ENCODE peak calls at places on chromosomes 12 and 14, in eight cellular contexts. One of them, this sample, is unnamed.
A peak's percentile ranks its signal among the peaks of the same experiment; 100 is the strongest.

GRCh38 chr14:52279405-52279804 is 11.9 kb downstream of the PTGDR start:
- DNase-seq in stimulated activated CD4-positive, alpha-beta T cell treated with anti-CD3 and anti-CD28 coated beads, Interleukin-2, amount 100 ng/mL, for 48 hours: no peak
- DNase-seq in NCI-H524 treated with DMSO at 0.1 percent for 48 hours: no peak
- DNase-seq in MCF 10A: peak; percentile 80
- DNase-seq in effector CD4-positive, alpha-beta T cell: no peak
- DNase-seq in activated gamma-delta T cell treated with Interleukin-2 at 50 U/mL for 16 hours: no peak
- DNase-seq in stimulated activated CD8-positive, alpha-beta memory T cell treated with anti-CD3 and anti-CD28 coated beads, Interleukin-2, amount 100 ng/mL, for 48 hours: no peak
- DNase-seq in NCI-H1092 treated with DMSO at 0.1 percent for 48 hours: no peak
- DNase-seq in this sample: peak; percentile 77

GRCh38 chr14:23352506-23353432 is at the start of gene SLC22A17:
- DNase-seq in stimulated activated CD4-positive, alpha-beta T cell treated with anti-CD3 and anti-CD28 coated beads, Interleukin-2, amount 100 ng/mL, for 48 hours: peak; percentile 35
- DNase-seq in NCI-H524 treated with DMSO at 0.1 percent for 48 hours: peak; percentile 59
- DNase-seq in activated gamma-delta T cell treated with Interleukin-2 at 50 U/mL for 16 hours: peak; percentile 29
- DNase-seq in MCF 10A: no peak
- DNase-seq in NCI-H1092 treated with DMSO at 0.1 percent for 48 hours: peak; percentile 92
- DNase-seq in stimulated activated CD8-positive, alpha-beta memory T cell treated with anti-CD3 and anti-CD28 coated beads, Interleukin-2, amount 100 ng/mL, for 48 hours: peak; percentile 12
- DNase-seq in effector CD4-positive, alpha-beta T cell: peak; percentile 40
- DNase-seq in this sample: peak; percentile 72

GRCh38 chr12:93857279-93857894 is 180.2 kb downstream of the CRADD start:
- DNase-seq in NCI-H1092 treated with DMSO at 0.1 percent for 48 hours: no peak
- DNase-seq in MCF 10A: peak; percentile 33
- DNase-seq in stimulated activated CD4-positive, alpha-beta T cell treated with anti-CD3 and anti-CD28 coated beads, Interleukin-2, amount 100 ng/mL, for 48 hours: no peak
- DNase-seq in effector CD4-positive, alpha-beta T cell: no peak
- DNase-seq in stimulated activated CD8-positive, alpha-beta memory T cell treated with anti-CD3 and anti-CD28 coated beads, Interleukin-2, amount 100 ng/mL, for 48 hours: no peak
- DNase-seq in activated gamma-delta T cell treated with Interleukin-2 at 50 U/mL for 16 hours: no peak
- DNase-seq in NCI-H524 treated with DMSO at 0.1 percent for 48 hours: no peak
- DNase-seq in this sample: peak; percentile 49

GRCh38 chr12:124130717-124131670 is 158.0 kb downstream of the ZNF664 start:
- DNase-seq in NCI-H1092 treated with DMSO at 0.1 percent for 48 hours: peak; percentile 55
- DNase-seq in NCI-H524 treated with DMSO at 0.1 percent for 48 hours: no peak
- DNase-seq in activated gamma-delta T cell treated with Interleukin-2 at 50 U/mL for 16 hours: no peak
- DNase-seq in MCF 10A: no peak
- DNase-seq in effector CD4-positive, alpha-beta T cell: no peak
- DNase-seq in stimulated activated CD8-positive, alpha-beta memory T cell treated with anti-CD3 and anti-CD28 coated beads, Interleukin-2, amount 100 ng/mL, for 48 hours: no peak
- DNase-seq in stimulated activated CD4-positive, alpha-beta T cell treated with anti-CD3 and anti-CD28 coated beads, Interleukin-2, amount 100 ng/mL, for 48 hours: no peak
- DNase-seq in this sample: no peak

GRCh38 chr14:92690171-92691011 is 58.0 kb downstream of the LGMN start:
- DNase-seq in stimulated activated CD4-positive, alpha-beta T cell treated with anti-CD3 and anti-CD28 coated beads, Interleukin-2, amount 100 ng/mL, for 48 hours: no peak
- DNase-seq in stimulated activated CD8-positive, alpha-beta memory T cell treated with anti-CD3 and anti-CD28 coated beads, Interleukin-2, amount 100 ng/mL, for 48 hours: no peak
- DNase-seq in NCI-H524 treated with DMSO at 0.1 percent for 48 hours: peak; percentile 62
- DNase-seq in NCI-H1092 treated with DMSO at 0.1 percent for 48 hours: peak; percentile 81
- DNase-seq in activated gamma-delta T cell treated with Interleukin-2 at 50 U/mL for 16 hours: no peak
- DNase-seq in effector CD4-positive, alpha-beta T cell: no peak
- DNase-seq in MCF 10A: peak; percentile 74
- DNase-seq in this sample: peak; percentile 83

GRCh38 chr12:58288191-58288590 is 346.8 kb downstream of the ATP23 start:
- DNase-seq in stimulated activated CD4-positive, alpha-beta T cell treated with anti-CD3 and anti-CD28 coated beads, Interleukin-2, amount 100 ng/mL, for 48 hours: no peak
- DNase-seq in stimulated activated CD8-positive, alpha-beta memory T cell treated with anti-CD3 and anti-CD28 coated beads, Interleukin-2, amount 100 ng/mL, for 48 hours: no peak
- DNase-seq in MCF 10A: no peak
- DNase-seq in effector CD4-positive, alpha-beta T cell: no peak
- DNase-seq in NCI-H524 treated with DMSO at 0.1 percent for 48 hours: no peak
- DNase-seq in NCI-H1092 treated with DMSO at 0.1 percent for 48 hours: no peak
- DNase-seq in activated gamma-delta T cell treated with Interleukin-2 at 50 U/mL for 16 hours: no peak
- DNase-seq in this sample: no peak

GRCh38 chr14:101928415-101928841 is 35.9 kb upstream of the DYNC1H1 start:
- DNase-seq in effector CD4-positive, alpha-beta T cell: no peak
- DNase-seq in NCI-H1092 treated with DMSO at 0.1 percent for 48 hours: no peak
- DNase-seq in stimulated activated CD8-positive, alpha-beta memory T cell treated with anti-CD3 and anti-CD28 coated beads, Interleukin-2, amount 100 ng/mL, for 48 hours: no peak
- DNase-seq in stimulated activated CD4-positive, alpha-beta T cell treated with anti-CD3 and anti-CD28 coated beads, Interleukin-2, amount 100 ng/mL, for 48 hours: no peak
- DNase-seq in NCI-H524 treated with DMSO at 0.1 percent for 48 hours: no peak
- DNase-seq in activated gamma-delta T cell treated with Interleukin-2 at 50 U/mL for 16 hours: no peak
- DNase-seq in MCF 10A: no peak
- DNase-seq in this sample: no peak

GRCh38 chr12:12918781-12919180 is 27.4 kb downstream of the GPRC5A start:
- DNase-seq in effector CD4-positive, alpha-beta T cell: no peak
- DNase-seq in stimulated activated CD4-positive, alpha-beta T cell treated with anti-CD3 and anti-CD28 coated beads, Interleukin-2, amount 100 ng/mL, for 48 hours: no peak
- DNase-seq in activated gamma-delta T cell treated with Interleukin-2 at 50 U/mL for 16 hours: no peak
- DNase-seq in NCI-H524 treated with DMSO at 0.1 percent for 48 hours: no peak
- DNase-seq in NCI-H1092 treated with DMSO at 0.1 percent for 48 hours: no peak
- DNase-seq in MCF 10A: no peak
- DNase-seq in stimulated activated CD8-positive, alpha-beta memory T cell treated with anti-CD3 and anti-CD28 coated beads, Interleukin-2, amount 100 ng/mL, for 48 hours: no peak
- DNase-seq in this sample: peak; percentile 70

GRCh38 chr12:51528852-51529545 is 62.0 kb upstream of the SCN8A start:
- DNase-seq in MCF 10A: no peak
- DNase-seq in stimulated activated CD8-positive, alpha-beta memory T cell treated with anti-CD3 and anti-CD28 coated beads, Interleukin-2, amount 100 ng/mL, for 48 hours: no peak
- DNase-seq in effector CD4-positive, alpha-beta T cell: no peak
- DNase-seq in NCI-H1092 treated with DMSO at 0.1 percent for 48 hours: no peak
- DNase-seq in NCI-H524 treated with DMSO at 0.1 percent for 48 hours: no peak
- DNase-seq in stimulated activated CD4-positive, alpha-beta T cell treated with anti-CD3 and anti-CD28 coated beads, Interleukin-2, amount 100 ng/mL, for 48 hours: no peak
- DNase-seq in activated gamma-delta T cell treated with Interleukin-2 at 50 U/mL for 16 hours: no peak
- DNase-seq in this sample: no peak

This sample was measured in PC-3.